ENCODE peak calls at places on chromosomes 1 and 21, in four cellular contexts. One of them, this sample, is unnamed.
A peak's percentile ranks its signal among the peaks of the same experiment; 100 is the strongest.

GRCh38 chr1:24481098-24481497 is 21.5 kb upstream of the RCAN3 start:
- DNase-seq in CD8-positive, alpha-beta T cell: peak; percentile 58
- DNase-seq in upper lobe of right lung: no peak
- DNase-seq in endodermal cell: no peak
- DNase-seq in this sample: peak; percentile 34

GRCh38 chr1:64938991-64939390 is 27.4 kb downstream of the JAK1 start:
- DNase-seq in upper lobe of right lung: no peak
- DNase-seq in endodermal cell: no peak
- DNase-seq in CD8-positive, alpha-beta T cell: no peak
- DNase-seq in this sample: no peak

GRCh38 chr21:14620152-14620551 is 74.0 kb upstream of the SAMSN1 start:
- DNase-seq in CD8-positive, alpha-beta T cell: no peak
- DNase-seq in upper lobe of right lung: no peak
- DNase-seq in endodermal cell: no peak
- DNase-seq in this sample: no peak

GRCh38 chr1:244801246-244801645 is 34.2 kb upstream of the COX20 start:
- DNase-seq in endodermal cell: peak; percentile 59
- DNase-seq in upper lobe of right lung: no peak
- DNase-seq in CD8-positive, alpha-beta T cell: peak; percentile 64
- DNase-seq in this sample: no peak

GRCh38 chr21:43331962-43332458 is 94.9 kb downstream of the SIK1 start:
- DNase-seq in CD8-positive, alpha-beta T cell: no peak
- DNase-seq in upper lobe of right lung: no peak
- DNase-seq in endodermal cell: no peak
- DNase-seq in this sample: no peak

GRCh38 chr1:209409786-209410185 is 173.7 kb upstream of the CAMK1G start:
- DNase-seq in CD8-positive, alpha-beta T cell: no peak
- DNase-seq in endodermal cell: no peak
- DNase-seq in upper lobe of right lung: no peak
- DNase-seq in this sample: no peak

GRCh38 chr1:166470465-166470864 is 303.7 kb upstream of the FAM78B start:
- DNase-seq in endodermal cell: no peak
- DNase-seq in CD8-positive, alpha-beta T cell: no peak
- DNase-seq in upper lobe of right lung: no peak
- DNase-seq in this sample: no peak

GRCh38 chr1:44515416-44515815 is 110.4 kb downstream of the RNF220 start:
- DNase-seq in CD8-positive, alpha-beta T cell: no peak
- DNase-seq in upper lobe of right lung: no peak
- DNase-seq in endodermal cell: no peak
- DNase-seq in this sample: no peak

GRCh38 chr21:44475266-44475665 is 20.0 kb downstream of the LRRC3 start:
- DNase-seq in endodermal cell: no peak
- DNase-seq in upper lobe of right lung: no peak
- DNase-seq in CD8-positive, alpha-beta T cell: no peak
- DNase-seq in this sample: no peak

GRCh38 chr1:12376236-12377064 is 146.6 kb downstream of the VPS13D start:
- DNase-seq in upper lobe of right lung: no peak
- DNase-seq in CD8-positive, alpha-beta T cell: no peak
- DNase-seq in endodermal cell: no peak
- DNase-seq in this sample: peak; percentile 17

GRCh38 chr1:96234299-96234698 is 487.3 kb upstream of the PTBP2 start:
- DNase-seq in endodermal cell: peak; percentile 58
- DNase-seq in CD8-positive, alpha-beta T cell: no peak
- DNase-seq in upper lobe of right lung: peak; percentile 74
- DNase-seq in this sample: no peak

GRCh38 chr1:212228591-212229119 is 56.6 kb upstream of the PPP2R5A start:
- DNase-seq in endodermal cell: no peak
- DNase-seq in upper lobe of right lung: peak; percentile 78
- DNase-seq in CD8-positive, alpha-beta T cell: no peak
- DNase-seq in this sample: no peak

GRCh38 chr1:1226566-1227362 is 5.0 kb downstream of the SDF4 start:
- DNase-seq in endodermal cell: no peak
- DNase-seq in upper lobe of right lung: no peak
- DNase-seq in CD8-positive, alpha-beta T cell: no peak
- DNase-seq in this sample: no peak

GRCh38 chr1:227213426-227213825 is 104.9 kb downstream of the CDC42BPA start:
- DNase-seq in endodermal cell: no peak
- DNase-seq in upper lobe of right lung: no peak
- DNase-seq in CD8-positive, alpha-beta T cell: no peak
- DNase-seq in this sample: no peak

GRCh38 chr1:21162740-21163464 is 13.8 kb downstream of the EIF4G3 start:
- DNase-seq in upper lobe of right lung: no peak
- DNase-seq in CD8-positive, alpha-beta T cell: no peak
- DNase-seq in endodermal cell: no peak
- DNase-seq in this sample: no peak

GRCh38 chr1:190478193-190479007 is 736 bp upstream of the BRINP3 start:
- DNase-seq in upper lobe of right lung: peak; percentile 60
- DNase-seq in endodermal cell: peak; percentile 84
- DNase-seq in CD8-positive, alpha-beta T cell: no peak
- DNase-seq in this sample: peak; percentile 40

GRCh38 chr1:151816964-151817730 is 11.9 kb upstream of the LINGO4 start:
- DNase-seq in upper lobe of right lung: no peak
- DNase-seq in CD8-positive, alpha-beta T cell: no peak
- DNase-seq in endodermal cell: no peak
- DNase-seq in this sample: no peak

GRCh38 chr1:43548285-43549271 is 17.9 kb downstream of the PTPRF start:
- DNase-seq in CD8-positive, alpha-beta T cell: no peak
- DNase-seq in endodermal cell: no peak
- DNase-seq in upper lobe of right lung: no peak
- DNase-seq in this sample: no peak

GRCh38 chr1:201399018-201399351 is at the start of gene LAD1:
- DNase-seq in CD8-positive, alpha-beta T cell: no peak
- DNase-seq in upper lobe of right lung: no peak
- DNase-seq in endodermal cell: no peak
- DNase-seq in this sample: no peak
- H3K4me1 ChIP-seq in CD8-positive, alpha-beta T cell: no peaks in the 10 kb centered on the region
- H3K4me1 ChIP-seq in upper lobe of right lung: peaks cover 8% of the 10 kb centered on the region
- H3K4me1 ChIP-seq in endodermal cell: no peaks in the 10 kb centered on the region
- H3K4me1 ChIP-seq in this sample: peaks cover 20% of the 10 kb centered on the region

GRCh38 chr1:203137324-203137723 is 9.8 kb downstream of the ADORA1 start:
- DNase-seq in CD8-positive, alpha-beta T cell: no peak
- DNase-seq in endodermal cell: no peak
- DNase-seq in upper lobe of right lung: no peak
- DNase-seq in this sample: no peak

GRCh38 chr1:203135636-203136305 is 8.2 kb downstream of the ADORA1 start:
- DNase-seq in endodermal cell: no peak
- DNase-seq in CD8-positive, alpha-beta T cell: no peak
- DNase-seq in upper lobe of right lung: peak; percentile 44
- DNase-seq in this sample: no peak

GRCh38 chr1:203133969-203134725 is 6.6 kb downstream of the ADORA1 start:
- DNase-seq in CD8-positive, alpha-beta T cell: no peak
- DNase-seq in endodermal cell: no peak
- DNase-seq in upper lobe of right lung: peak; percentile 42
- DNase-seq in this sample: no peak

GRCh38 chr1:203140076-203140475 is 12.6 kb downstream of the ADORA1 start:
- DNase-seq in endodermal cell: no peak
- DNase-seq in CD8-positive, alpha-beta T cell: no peak
- DNase-seq in upper lobe of right lung: no peak
- DNase-seq in this sample: no peak

GRCh38 chr1:203136409-203137042 is 9.0 kb downstream of the ADORA1 start:
- DNase-seq in upper lobe of right lung: no peak
- DNase-seq in CD8-positive, alpha-beta T cell: no peak
- DNase-seq in endodermal cell: no peak
- DNase-seq in this sample: no peak
- TF ChIP-seq CTCF in upper lobe of right lung: no peak
- TF ChIP-seq CTCF in CD8-positive, alpha-beta T cell: no peak
- TF ChIP-seq CTCF in endodermal cell: peak; percentile 49
- TF ChIP-seq CTCF in this sample: no peak

GRCh38 chr1:230901711-230902110 is 33.4 kb upstream of the C1orf198 start:
- DNase-seq in endodermal cell: no peak
- DNase-seq in CD8-positive, alpha-beta T cell: no peak
- DNase-seq in upper lobe of right lung: peak; percentile 84
- DNase-seq in this sample: no peak

GRCh38 chr1:230900984-230901383 is 32.7 kb upstream of the C1orf198 start:
- DNase-seq in upper lobe of right lung: peak; percentile 72
- DNase-seq in endodermal cell: no peak
- DNase-seq in CD8-positive, alpha-beta T cell: no peak
- DNase-seq in this sample: no peak

GRCh38 chr1:230898144-230898543 is 29.8 kb upstream of the C1orf198 start:
- DNase-seq in upper lobe of right lung: no peak
- DNase-seq in CD8-positive, alpha-beta T cell: no peak
- DNase-seq in endodermal cell: no peak
- DNase-seq in this sample: no peak

GRCh38 chr1:230898748-230899147 is 30.4 kb upstream of the C1orf198 start:
- DNase-seq in CD8-positive, alpha-beta T cell: no peak
- DNase-seq in endodermal cell: no peak
- DNase-seq in upper lobe of right lung: no peak
- DNase-seq in this sample: no peak

GRCh38 chr1:230899845-230900251 is 31.5 kb upstream of the C1orf198 start:
- DNase-seq in upper lobe of right lung: no peak
- DNase-seq in CD8-positive, alpha-beta T cell: no peak
- DNase-seq in endodermal cell: no peak
- DNase-seq in this sample: no peak
- H3K9me3 ChIP-seq in upper lobe of right lung: no peaks in the 10 kb centered on the region
- H3K9me3 ChIP-seq in CD8-positive, alpha-beta T cell: no peaks in the 10 kb centered on the region
- H3K9me3 ChIP-seq in endodermal cell: no peaks in the 10 kb centered on the region
- H3K9me3 ChIP-seq in this sample: no peaks in the 10 kb centered on the region

GRCh38 chr1:93675272-93675671 is 6.4 kb downstream of the BCAR3 start:
- DNase-seq in upper lobe of right lung: no peak
- DNase-seq in endodermal cell: no peak
- DNase-seq in CD8-positive, alpha-beta T cell: no peak
- DNase-seq in this sample: no peak
- H3K4me1 ChIP-seq in upper lobe of right lung: peaks cover 78% of the 10 kb centered on the region
- H3K4me1 ChIP-seq in endodermal cell: peaks cover 35% of the 10 kb centered on the region
- H3K4me1 ChIP-seq in CD8-positive, alpha-beta T cell: no peaks in the 10 kb centered on the region
- H3K4me1 ChIP-seq in this sample: peaks cover 27% of the 10 kb centered on the region

GRCh38 chr21:37398697-37399096 is 32.1 kb downstream of the DYRK1A start:
- DNase-seq in CD8-positive, alpha-beta T cell: no peak
- DNase-seq in endodermal cell: no peak
- DNase-seq in upper lobe of right lung: no peak
- DNase-seq in this sample: no peak
- TF ChIP-seq CTCF in CD8-positive, alpha-beta T cell: no peak
- TF ChIP-seq CTCF in endodermal cell: no peak
- TF ChIP-seq CTCF in upper lobe of right lung: no peak
- TF ChIP-seq CTCF in this sample: no peak

DNA sequence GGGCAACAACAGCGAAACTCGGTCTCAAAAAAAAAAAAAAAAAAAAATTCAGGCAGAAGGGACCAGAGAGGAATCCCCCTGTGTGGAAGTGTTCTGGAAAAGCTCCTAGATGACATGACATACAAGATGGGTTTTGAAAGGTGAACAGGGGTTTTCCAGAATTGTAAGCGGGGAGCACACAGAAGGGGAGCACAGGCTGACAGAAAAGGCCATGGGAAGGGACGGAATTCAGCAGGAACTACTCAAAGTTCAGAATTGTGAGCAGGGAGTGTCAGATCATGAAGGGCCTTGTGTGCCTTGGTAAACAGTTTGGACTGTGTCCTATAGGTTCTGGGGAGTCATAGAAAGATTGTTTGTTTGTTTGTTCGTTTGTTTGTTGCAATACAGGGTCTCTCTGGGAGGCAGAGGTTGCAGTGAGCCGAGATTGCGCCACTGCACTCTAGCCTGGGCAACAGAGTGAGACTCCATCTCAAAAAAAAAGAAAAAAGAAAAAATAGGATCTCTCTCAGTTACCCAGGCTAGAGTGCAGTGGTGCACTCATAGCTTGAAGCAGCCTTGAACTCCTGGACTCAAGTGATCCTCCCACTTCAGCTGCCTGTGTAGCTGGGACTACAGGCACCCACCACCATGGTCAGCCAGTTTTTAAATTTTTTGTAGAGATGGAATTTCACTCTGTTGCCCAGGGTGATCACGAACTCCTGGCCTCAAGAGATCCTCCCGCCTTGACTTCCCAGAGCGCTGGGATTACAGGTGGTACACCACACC is 1.2 kb upstream of the RHBDL2 start:
- DNase-seq in endodermal cell: no peak
- DNase-seq in CD8-positive, alpha-beta T cell: no peak
- DNase-seq in upper lobe of right lung: no peak
- DNase-seq in this sample: no peak
- H3K9me3 ChIP-seq in endodermal cell: peaks cover 10% of the 10 kb centered on the region
- H3K9me3 ChIP-seq in CD8-positive, alpha-beta T cell: no peaks in the 10 kb centered on the region
- H3K9me3 ChIP-seq in upper lobe of right lung: no peaks in the 10 kb centered on the region
- H3K9me3 ChIP-seq in this sample: no peaks in the 10 kb centered on the region

GRCh38 chr1:237681210-237681609 is 209.5 kb downstream of the ZP4 start:
- DNase-seq in CD8-positive, alpha-beta T cell: no peak
- DNase-seq in upper lobe of right lung: no peak
- DNase-seq in endodermal cell: no peak
- DNase-seq in this sample: no peak
- H3K4me1 ChIP-seq in CD8-positive, alpha-beta T cell: no peaks in the 10 kb centered on the region
- H3K4me1 ChIP-seq in upper lobe of right lung: no peaks in the 10 kb centered on the region
- H3K4me1 ChIP-seq in endodermal cell: no peaks in the 10 kb centered on the region
- H3K4me1 ChIP-seq in this sample: no peaks in the 10 kb centered on the region

DNA sequence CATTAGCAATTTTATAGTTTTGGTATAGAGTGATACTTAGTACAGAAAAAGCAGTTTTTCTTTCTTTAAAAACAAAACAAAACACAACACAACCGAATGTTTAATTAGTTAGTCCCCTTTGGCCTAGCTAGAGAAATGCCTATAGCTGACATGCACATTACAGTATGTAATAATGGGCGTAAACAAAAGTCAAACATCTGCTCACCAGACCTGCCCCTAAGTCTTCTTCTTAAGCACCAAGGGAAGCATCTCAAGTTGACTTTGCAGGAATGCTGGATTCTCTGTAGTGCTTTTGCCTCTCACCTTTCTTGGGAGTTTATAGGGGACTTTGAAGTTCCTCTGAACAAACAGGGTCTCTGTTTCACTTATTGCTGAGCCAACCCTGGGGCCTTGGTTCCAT is 143.7 kb downstream of the TM2D1 start:
- DNase-seq in CD8-positive, alpha-beta T cell: no peak
- DNase-seq in upper lobe of right lung: no peak
- DNase-seq in endodermal cell: no peak
- DNase-seq in this sample: no peak
- TF ChIP-seq CTCF in CD8-positive, alpha-beta T cell: no peak
- TF ChIP-seq CTCF in upper lobe of right lung: no peak
- TF ChIP-seq CTCF in endodermal cell: no peak
- TF ChIP-seq CTCF in this sample: no peak

GRCh38 chr1:247102381-247102780 is 1.8 kb downstream of the ZNF669 start:
- DNase-seq in upper lobe of right lung: no peak
- DNase-seq in endodermal cell: no peak
- DNase-seq in CD8-positive, alpha-beta T cell: no peak
- DNase-seq in this sample: no peak
- H3K9me3 ChIP-seq in upper lobe of right lung: peaks cover 38% of the 10 kb centered on the region
- H3K9me3 ChIP-seq in endodermal cell: peaks cover 50% of the 10 kb centered on the region
- H3K9me3 ChIP-seq in CD8-positive, alpha-beta T cell: peaks cover 31% of the 10 kb centered on the region
- H3K9me3 ChIP-seq in this sample: peaks cover 42% of the 10 kb centered on the region

DNA sequence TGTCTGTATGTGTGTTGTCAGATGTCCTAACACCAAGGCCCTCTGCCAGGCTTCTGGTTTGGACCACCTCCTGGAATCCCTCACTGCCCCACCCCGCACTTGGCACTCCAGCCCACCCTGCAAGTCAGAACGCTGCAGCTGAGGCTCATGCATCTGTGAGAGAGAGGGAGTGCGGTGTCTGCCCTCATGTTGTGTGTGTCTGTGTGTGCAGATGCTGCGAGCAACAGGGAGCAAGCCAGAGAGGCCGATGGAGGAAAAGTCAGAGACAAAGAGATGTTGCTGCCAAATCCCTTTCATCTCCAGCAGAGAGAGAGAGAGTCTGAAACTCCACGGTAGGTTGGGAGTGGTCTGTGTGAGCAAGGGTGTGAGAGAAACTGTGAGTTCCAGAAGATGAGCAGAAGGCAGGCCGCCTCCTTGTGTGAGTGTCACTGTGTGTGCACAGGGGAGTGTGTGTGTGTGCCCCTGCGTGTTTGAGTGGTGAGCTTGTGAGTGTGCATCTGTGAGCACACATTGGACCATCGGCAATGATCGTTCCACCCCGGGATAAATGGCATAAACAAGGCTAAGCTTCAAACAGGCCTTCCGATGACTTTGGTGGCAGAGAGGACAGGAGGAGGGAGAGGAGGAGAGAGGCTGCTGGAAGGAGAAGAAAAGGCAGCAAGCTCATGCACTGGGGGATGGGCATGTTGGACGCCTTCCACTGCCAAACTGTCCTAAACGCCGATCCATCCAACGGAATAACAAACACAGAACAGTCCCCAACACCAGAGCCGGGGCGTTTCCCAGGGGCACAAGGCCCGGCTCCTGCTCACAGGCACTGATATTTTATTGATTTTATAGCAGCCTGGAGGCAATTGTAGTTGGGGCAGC is 99.2 kb upstream of the GRIK3 start:
- DNase-seq in upper lobe of right lung: no peak
- DNase-seq in endodermal cell: no peak
- DNase-seq in CD8-positive, alpha-beta T cell: no peak
- DNase-seq in this sample: no peak
- H3K4me1 ChIP-seq in upper lobe of right lung: no peaks in the 10 kb centered on the region
- H3K4me1 ChIP-seq in endodermal cell: no peaks in the 10 kb centered on the region
- H3K4me1 ChIP-seq in CD8-positive, alpha-beta T cell: no peaks in the 10 kb centered on the region
- H3K4me1 ChIP-seq in this sample: no peaks in the 10 kb centered on the region

This sample was measured in mucosa of descending colon.